ENCODE peak calls at places on chromosomes 16 and 17, in four cellular contexts. C, M, T and D are unnamed samples. For H3K36me3, the result is how much of the 10 kb centered on the place peaks cover.

GRCh38 chr16:66932076-66932475 is 2.1 kb downstream of the CIAO2B start:
- DNase-seq in C (no peak), M (no peak), T (no peak), D (no peak)

GRCh38 chr16:3618782-3619166 is 7.4 kb upstream of the SLX4 start:
- DNase-seq in C (no peak), M (no peak), T (peak), D (no peak)

GRCh38 chr17:77449908-77450741 is 309.4 kb downstream of the SEC14L1 start:
- DNase-seq in C (peak), M (peak), T (peak), D (peak)

GRCh38 chr17:9258115-9259020 is 237.1 kb downstream of the NTN1 start:
- DNase-seq in C (no peak), M (no peak), T (no peak), D (no peak)

GRCh38 chr17:27293898-27294688 is at the start of gene WSB1:
- DNase-seq in C (peak), M (peak), T (peak), D (peak)

GRCh38 chr17:28402224-28402630 is 3.8 kb downstream of the SLC46A1 start:
- DNase-seq in C (no peak), M (no peak), T (no peak), D (no peak)

GRCh38 chr16:58459344-58460218 is 40.4 kb upstream of the NDRG4 start:
- DNase-seq in C (peak), M (no peak), T (peak), D (peak)

GRCh38 chr16:29988346-29989075 is 6.9 kb downstream of the HIRIP3 start:
- DNase-seq in C (no peak), M (no peak), T (no peak), D (no peak)

GRCh38 chr17:81285179-81285878 is 9.8 kb downstream of the SLC38A10 start:
- DNase-seq in C (peak), M (peak), T (peak), D (peak)

GRCh38 chr17:33012522-33013033 is 20.9 kb downstream of the SPACA3 start:
- DNase-seq in C (no peak), M (no peak), T (no peak), D (peak)

GRCh38 chr16:29023279-29024278 is 38.7 kb downstream of the LAT start:
- DNase-seq in C (no peak), M (no peak), T (no peak), D (peak)

GRCh38 chr17:59287452-59287851 is 44.0 kb upstream of the YPEL2 start:
- DNase-seq in C (no peak), M (no peak), T (no peak), D (peak)

DNA sequence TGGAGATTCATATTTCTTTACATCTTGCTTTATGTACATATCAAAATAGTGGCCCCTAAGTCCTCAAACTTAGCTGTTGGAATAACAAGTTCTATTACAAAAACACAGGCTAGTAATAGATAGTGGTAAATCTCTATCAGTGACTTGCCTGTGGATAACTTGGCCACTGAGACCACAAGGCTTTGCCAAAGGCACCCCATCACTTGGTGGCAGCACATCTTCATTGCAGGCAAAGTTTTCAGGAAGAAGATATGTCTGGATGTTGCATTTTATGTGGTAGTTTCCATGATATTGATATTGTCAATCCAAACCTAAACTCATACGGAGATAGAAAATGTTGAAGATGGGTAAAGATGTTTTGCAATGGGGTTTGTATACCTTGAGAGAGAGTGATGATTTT is 58.5 kb downstream of the KNOP1 start:
- DNase-seq in C (no peak), M (no peak), T (no peak), D (no peak)
- TF ChIP-seq CTCF in C (no peak), M (no peak), T (no peak), D (no peak)

GRCh38 chr17:49631496-49631895 is 46.4 kb downstream of the SPOP start:
- DNase-seq in C (no peak), M (no peak), T (no peak), D (no peak)
- H3K36me3 ChIP-seq in C (under half), M (under half), T (under half), D (under half)

GRCh38 chr16:1906052-1906845 is 12.0 kb downstream of the HS3ST6 start:
- DNase-seq in C (no peak), M (no peak), T (no peak), D (no peak)

GRCh38 chr16:1908983-1909382 is 9.2 kb downstream of the HS3ST6 start:
- DNase-seq in C (no peak), M (no peak), T (no peak), D (no peak)

GRCh38 chr16:1908081-1908633 is 10.1 kb downstream of the HS3ST6 start:
- DNase-seq in C (no peak), M (no peak), T (no peak), D (no peak)

GRCh38 chr16:1906846-1907165 is 11.4 kb downstream of the HS3ST6 start:
- DNase-seq in C (no peak), M (no peak), T (no peak), D (no peak)

DNA sequence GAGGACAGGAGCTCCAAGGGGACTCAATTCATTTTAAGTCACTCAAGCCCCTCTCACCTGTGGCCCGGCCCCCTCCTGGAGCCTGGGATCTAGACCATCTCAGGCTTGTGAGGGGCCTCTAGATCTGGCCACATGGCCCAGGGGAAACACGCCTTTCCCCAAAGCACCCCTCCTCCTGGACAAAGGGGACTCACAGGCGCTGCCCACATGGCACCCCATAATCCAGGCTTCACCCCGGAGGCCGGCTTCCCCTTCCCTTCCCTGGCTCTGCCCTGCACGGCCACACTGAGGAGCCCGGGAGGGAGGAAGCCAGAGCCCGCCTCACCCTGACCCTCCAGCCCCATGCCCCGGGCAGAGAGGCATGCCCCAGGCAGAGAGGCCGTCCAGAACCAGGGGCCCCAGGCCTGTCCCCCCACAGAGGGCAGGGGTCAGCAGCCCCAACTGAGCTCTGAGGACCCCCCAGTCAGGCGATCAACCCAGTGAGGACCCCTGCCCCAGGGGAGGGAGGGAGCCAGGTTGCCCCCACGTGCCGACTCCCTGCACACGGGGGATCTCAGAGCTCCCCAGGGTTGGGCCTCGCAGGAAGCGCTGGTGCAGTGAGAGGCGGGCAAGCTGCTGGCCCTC is 10.9 kb downstream of the HS3ST6 start:
- DNase-seq in C (no peak), M (no peak), T (no peak), D (no peak)
- H3K4me3 ChIP-seq in C (no peak), M (no peak), T (no peak), D (no peak)

DNA sequence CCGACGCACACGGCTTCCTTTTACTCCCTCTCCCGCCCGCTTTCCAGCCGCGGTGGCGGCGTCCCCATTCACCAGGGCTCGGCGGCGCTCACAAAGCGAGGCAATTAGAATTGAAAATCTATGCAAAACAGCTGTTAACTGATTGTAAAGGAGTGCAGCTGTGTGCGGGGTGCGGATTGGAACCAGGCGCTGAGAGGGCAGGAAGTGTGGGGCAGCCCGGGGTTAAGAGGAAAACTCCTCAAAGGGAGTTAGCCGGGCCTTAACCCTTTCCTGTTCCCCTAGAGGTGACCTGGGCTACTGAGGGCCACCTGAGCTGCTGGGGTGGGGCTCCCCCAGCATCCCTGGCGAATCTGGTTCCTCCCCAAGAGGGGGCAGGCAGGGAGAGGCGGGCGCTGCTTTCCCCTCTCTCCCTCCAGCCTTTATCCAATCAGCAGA is 5.8 kb upstream of the GSE1 start:
- DNase-seq in C (no peak), M (no peak), T (no peak), D (no peak)
- TF ChIP-seq CTCF in C (no peak), M (no peak), T (no peak), D (peak)

GRCh38 chr16:1687427-1688316 is 9.6 kb downstream of the JPT2 start:
- DNase-seq in C (no peak), M (no peak), T (no peak), D (no peak)
- H3K36me3 ChIP-seq in C (under half), M (under half), T (under half), D (under half)

DNA sequence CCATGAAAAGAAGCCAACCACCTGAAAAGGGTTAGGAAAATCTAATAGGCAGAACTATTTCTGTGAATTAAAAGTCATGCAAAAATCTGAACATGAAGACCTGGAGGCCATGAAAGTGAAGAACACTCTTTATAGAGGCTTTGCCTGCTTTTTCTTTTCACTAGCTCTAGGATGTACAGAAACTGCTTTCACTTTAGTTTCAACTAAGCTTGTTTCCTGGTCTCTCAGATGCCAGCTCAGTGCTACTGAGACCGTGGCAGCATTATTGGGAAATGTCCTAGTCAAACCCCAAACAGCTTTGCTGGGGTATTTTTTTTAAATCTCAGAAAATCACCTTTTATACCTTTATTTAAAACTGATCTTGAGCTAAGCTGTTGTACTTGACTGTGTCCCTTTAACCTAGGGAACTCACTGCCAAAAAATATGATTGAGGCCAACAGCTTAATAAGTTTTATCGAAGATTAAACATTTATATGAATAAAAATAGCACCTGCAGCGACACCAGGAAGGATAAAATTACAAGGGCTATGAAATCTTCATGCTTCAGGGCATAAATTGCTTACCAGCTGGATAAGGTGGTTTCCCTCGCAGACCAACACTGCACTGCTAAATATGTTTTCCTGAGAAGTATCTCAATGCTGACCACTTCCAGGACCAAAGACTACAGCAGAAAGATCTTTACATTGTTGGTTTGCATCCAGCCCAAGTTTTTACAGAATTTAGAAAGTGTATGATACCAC is 621.8 kb upstream of the ZFHX3 start:
- DNase-seq in C (no peak), M (no peak), T (no peak), D (no peak)
- H3K4me3 ChIP-seq in C (no peak), M (no peak), T (no peak), D (no peak)

DNA sequence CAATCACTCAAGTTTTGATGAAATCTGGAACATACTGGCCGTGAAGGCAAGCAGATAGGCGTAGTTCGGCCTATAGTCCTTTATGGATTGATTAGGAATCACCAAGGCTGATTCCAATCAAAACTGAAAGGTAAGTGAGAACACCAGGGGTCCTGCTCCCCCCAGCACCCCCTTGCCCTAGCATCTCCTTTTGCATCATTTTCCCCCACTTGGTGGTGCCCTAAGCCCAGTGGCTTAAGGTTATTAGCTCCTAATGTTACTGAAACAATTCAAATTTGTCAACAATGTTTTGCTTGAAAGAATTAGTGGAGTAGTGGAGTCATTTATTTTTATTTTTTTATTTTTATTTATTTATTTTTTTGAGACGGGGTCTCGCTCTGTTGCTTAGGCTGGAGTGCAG is 4.9 kb downstream of the SLFN14 start:
- DNase-seq in C (no peak), M (no peak), T (no peak), D (no peak)
- TF ChIP-seq CTCF in C (no peak), M (peak), T (no peak), D (peak)

GRCh38 chr17:4006745-4007211 is 42.5 kb upstream of the ATP2A3 start:
- DNase-seq in C (no peak), M (no peak), T (no peak), D (no peak)

GRCh38 chr17:4009164-4009785 is 45.0 kb upstream of the ATP2A3 start:
- DNase-seq in C (no peak), M (no peak), T (no peak), D (no peak)

GRCh38 chr17:4008496-4009163 is 44.4 kb upstream of the ATP2A3 start:
- DNase-seq in C (no peak), M (no peak), T (no peak), D (no peak)

GRCh38 chr17:4007346-4008081 is 43.3 kb upstream of the ATP2A3 start:
- DNase-seq in C (no peak), M (no peak), T (no peak), D (no peak)

GRCh38 chr17:4008082-4008435 is 43.8 kb upstream of the ATP2A3 start:
- DNase-seq in C (no peak), M (no peak), T (no peak), D (no peak)
- H3K36me3 ChIP-seq in C (under half), M (under half), T (half or more), D (under half)